ENCODE peak calls at places on chromosomes 11 and 22, in seven cellular contexts. One of them, this sample, is unnamed.

GRCh38 chr11:119306373-119306890 is 10.5 kb downstream of the MCAM start:
- DNase-seq in left ventricle myocardium inferior: no peak
- DNase-seq in testis: peak
- DNase-seq in heart right ventricle: no peak
- DNase-seq in pancreas: no peak
- DNase-seq in spleen: no peak
- DNase-seq in NB4: peak
- DNase-seq in this sample: no peak

GRCh38 chr11:74316772-74317505 is 5.5 kb upstream of the P4HA3 start:
- DNase-seq in spleen: no peak
- DNase-seq in NB4: no peak
- DNase-seq in left ventricle myocardium inferior: no peak
- DNase-seq in heart right ventricle: no peak
- DNase-seq in pancreas: no peak
- DNase-seq in testis: no peak
- DNase-seq in this sample: no peak

GRCh38 chr11:75737314-75737713 is 19.7 kb downstream of the MOGAT2 start:
- DNase-seq in NB4: no peak
- DNase-seq in pancreas: no peak
- DNase-seq in heart right ventricle: no peak
- DNase-seq in spleen: no peak
- DNase-seq in left ventricle myocardium inferior: no peak
- DNase-seq in testis: no peak
- DNase-seq in this sample: no peak

GRCh38 chr22:30309981-30310672 is 16.6 kb downstream of the TBC1D10A start:
- DNase-seq in testis: peak
- DNase-seq in heart right ventricle: no peak
- DNase-seq in pancreas: peak
- DNase-seq in left ventricle myocardium inferior: no peak
- DNase-seq in spleen: no peak
- DNase-seq in NB4: peak
- DNase-seq in this sample: peak

GRCh38 chr11:57444362-57445074 is 15.8 kb upstream of the RTN4RL2 start:
- DNase-seq in left ventricle myocardium inferior: no peak
- DNase-seq in testis: no peak
- DNase-seq in NB4: peak
- DNase-seq in pancreas: no peak
- DNase-seq in heart right ventricle: no peak
- DNase-seq in spleen: peak
- DNase-seq in this sample: no peak

GRCh38 chr11:82718307-82718706 is 15.4 kb downstream of the FAM181B start:
- DNase-seq in testis: peak
- DNase-seq in heart right ventricle: peak
- DNase-seq in pancreas: no peak
- DNase-seq in spleen: no peak
- DNase-seq in left ventricle myocardium inferior: no peak
- DNase-seq in NB4: peak
- DNase-seq in this sample: no peak

GRCh38 chr11:64654439-64654838 is 63.4 kb downstream of the SLC22A12 start:
- DNase-seq in left ventricle myocardium inferior: no peak
- DNase-seq in spleen: no peak
- DNase-seq in NB4: no peak
- DNase-seq in pancreas: no peak
- DNase-seq in heart right ventricle: no peak
- DNase-seq in testis: no peak
- DNase-seq in this sample: no peak

GRCh38 chr11:134399996-134400395 is 12.0 kb downstream of the B3GAT1 start:
- DNase-seq in NB4: no peak
- DNase-seq in left ventricle myocardium inferior: no peak
- DNase-seq in spleen: no peak
- DNase-seq in testis: no peak
- DNase-seq in heart right ventricle: no peak
- DNase-seq in pancreas: no peak
- DNase-seq in this sample: no peak

GRCh38 chr22:49255154-49255553 is 572.5 kb downstream of the BRD1 start:
- DNase-seq in NB4: no peak
- DNase-seq in spleen: no peak
- DNase-seq in testis: no peak
- DNase-seq in heart right ventricle: no peak
- DNase-seq in left ventricle myocardium inferior: no peak
- DNase-seq in pancreas: no peak
- DNase-seq in this sample: no peak

GRCh38 chr22:48748860-48749554 is 1078.7 kb downstream of the BRD1 start:
- DNase-seq in NB4: no peak
- DNase-seq in pancreas: no peak
- DNase-seq in left ventricle myocardium inferior: no peak
- DNase-seq in spleen: peak
- DNase-seq in heart right ventricle: no peak
- DNase-seq in testis: peak
- DNase-seq in this sample: no peak

GRCh38 chr11:2551131-2551530 is 106.3 kb downstream of the KCNQ1 start:
- DNase-seq in left ventricle myocardium inferior: no peak
- DNase-seq in heart right ventricle: no peak
- DNase-seq in testis: no peak
- DNase-seq in pancreas: peak
- DNase-seq in spleen: peak
- DNase-seq in NB4: no peak
- DNase-seq in this sample: no peak

GRCh38 chr11:9601041-9601875 is 27.8 kb downstream of the WEE1 start:
- DNase-seq in heart right ventricle: peak
- DNase-seq in spleen: peak
- DNase-seq in left ventricle myocardium inferior: no peak
- DNase-seq in pancreas: no peak
- DNase-seq in testis: no peak
- DNase-seq in NB4: peak
- DNase-seq in this sample: no peak

GRCh38 chr22:16695261-16695660 is 102.7 kb upstream of the CCT8L2 start:
- DNase-seq in NB4: no peak
- DNase-seq in left ventricle myocardium inferior: no peak
- DNase-seq in pancreas: no peak
- DNase-seq in heart right ventricle: no peak
- DNase-seq in testis: no peak
- DNase-seq in spleen: no peak
- DNase-seq in this sample: no peak

GRCh38 chr22:40325315-40325714 is 21.0 kb upstream of the ADSL start:
- DNase-seq in heart right ventricle: no peak
- DNase-seq in NB4: no peak
- DNase-seq in testis: no peak
- DNase-seq in spleen: no peak
- DNase-seq in pancreas: no peak
- DNase-seq in left ventricle myocardium inferior: no peak
- DNase-seq in this sample: no peak

GRCh38 chr22:38843716-38844660 is at the start of gene NPTXR:
- DNase-seq in heart right ventricle: no peak
- DNase-seq in testis: peak
- DNase-seq in pancreas: no peak
- DNase-seq in spleen: no peak
- DNase-seq in left ventricle myocardium inferior: peak
- DNase-seq in NB4: peak
- DNase-seq in this sample: no peak

GRCh38 chr22:48350456-48350855 is 1477.2 kb downstream of the BRD1 start:
- DNase-seq in heart right ventricle: no peak
- DNase-seq in spleen: no peak
- DNase-seq in pancreas: no peak
- DNase-seq in left ventricle myocardium inferior: no peak
- DNase-seq in testis: no peak
- DNase-seq in NB4: no peak
- DNase-seq in this sample: no peak

GRCh38 chr11:72752088-72752914 is at the start of gene ARAP1:
- DNase-seq in spleen: peak
- DNase-seq in left ventricle myocardium inferior: peak
- DNase-seq in testis: peak
- DNase-seq in pancreas: peak
- DNase-seq in NB4: peak
- DNase-seq in heart right ventricle: peak
- DNase-seq in this sample: no peak

GRCh38 chr11:91819743-91820142 is 404.9 kb upstream of the FAT3 start:
- DNase-seq in testis: no peak
- DNase-seq in heart right ventricle: no peak
- DNase-seq in pancreas: no peak
- DNase-seq in left ventricle myocardium inferior: no peak
- DNase-seq in NB4: no peak
- DNase-seq in spleen: no peak
- DNase-seq in this sample: no peak

GRCh38 chr11:120229451-120230424 is 10.2 kb upstream of the POU2F3 start:
- DNase-seq in testis: peak
- DNase-seq in left ventricle myocardium inferior: no peak
- DNase-seq in spleen: no peak
- DNase-seq in pancreas: no peak
- DNase-seq in NB4: peak
- DNase-seq in heart right ventricle: no peak
- DNase-seq in this sample: no peak

GRCh38 chr11:130103296-130103814 is 33.7 kb downstream of the APLP2 start:
- DNase-seq in heart right ventricle: no peak
- DNase-seq in left ventricle myocardium inferior: no peak
- DNase-seq in NB4: peak
- DNase-seq in spleen: no peak
- DNase-seq in testis: no peak
- DNase-seq in pancreas: no peak
- DNase-seq in this sample: no peak

GRCh38 chr11:12175694-12176241 is 65.4 kb downstream of the MICAL2 start:
- DNase-seq in NB4: no peak
- DNase-seq in spleen: no peak
- DNase-seq in pancreas: no peak
- DNase-seq in testis: no peak
- DNase-seq in heart right ventricle: no peak
- DNase-seq in left ventricle myocardium inferior: no peak
- DNase-seq in this sample: no peak

GRCh38 chr11:67253872-67254624 is 12.2 kb upstream of the GRK2 start:
- DNase-seq in left ventricle myocardium inferior: no peak
- DNase-seq in heart right ventricle: no peak
- DNase-seq in spleen: no peak
- DNase-seq in testis: no peak
- DNase-seq in NB4: no peak
- DNase-seq in pancreas: no peak
- DNase-seq in this sample: no peak

GRCh38 chr11:130431806-130432205 is 3.4 kb upstream of the ADAMTS8 start:
- DNase-seq in testis: no peak
- DNase-seq in NB4: no peak
- DNase-seq in spleen: no peak
- DNase-seq in pancreas: no peak
- DNase-seq in heart right ventricle: no peak
- DNase-seq in left ventricle myocardium inferior: no peak
- DNase-seq in this sample: no peak

GRCh38 chr11:102780491-102780918 is at the start of gene MMP10:
- DNase-seq in left ventricle myocardium inferior: no peak
- DNase-seq in pancreas: no peak
- DNase-seq in NB4: peak
- DNase-seq in heart right ventricle: no peak
- DNase-seq in spleen: no peak
- DNase-seq in testis: no peak
- DNase-seq in this sample: peak
- TF ChIP-seq CTCF in left ventricle myocardium inferior: peak
- TF ChIP-seq CTCF in pancreas: no peak
- TF ChIP-seq CTCF in NB4: peak
- TF ChIP-seq CTCF in heart right ventricle: peak
- TF ChIP-seq CTCF in spleen: no peak
- TF ChIP-seq CTCF in testis: no peak
- TF ChIP-seq CTCF in this sample: peak

GRCh38 chr11:46338988-46339666 is 8.1 kb upstream of the DGKZ start:
- DNase-seq in heart right ventricle: no peak
- DNase-seq in left ventricle myocardium inferior: peak
- DNase-seq in spleen: no peak
- DNase-seq in testis: no peak
- DNase-seq in pancreas: no peak
- DNase-seq in NB4: no peak
- DNase-seq in this sample: no peak
- H3K4me3 ChIP-seq in heart right ventricle: no peak
- H3K4me3 ChIP-seq in left ventricle myocardium inferior: peak
- H3K4me3 ChIP-seq in spleen: no peak
- H3K4me3 ChIP-seq in testis: no peak
- H3K4me3 ChIP-seq in pancreas: no peak
- H3K4me3 ChIP-seq in NB4: no peak
- H3K4me3 ChIP-seq in this sample: no peak

GRCh38 chr11:1515082-1516060 is 28.8 kb upstream of the MOB2 start:
- DNase-seq in spleen: peak
- DNase-seq in left ventricle myocardium inferior: peak
- DNase-seq in NB4: peak
- DNase-seq in pancreas: peak
- DNase-seq in heart right ventricle: peak
- DNase-seq in testis: peak
- DNase-seq in this sample: no peak

GRCh38 chr11:1513326-1514296 is 27.0 kb upstream of the MOB2 start:
- DNase-seq in pancreas: no peak
- DNase-seq in left ventricle myocardium inferior: peak
- DNase-seq in spleen: peak
- DNase-seq in heart right ventricle: no peak
- DNase-seq in testis: no peak
- DNase-seq in NB4: no peak
- DNase-seq in this sample: no peak

GRCh38 chr11:1516273-1517067 is 29.9 kb upstream of the MOB2 start:
- DNase-seq in left ventricle myocardium inferior: peak
- DNase-seq in pancreas: no peak
- DNase-seq in NB4: no peak
- DNase-seq in spleen: peak
- DNase-seq in testis: no peak
- DNase-seq in heart right ventricle: no peak
- DNase-seq in this sample: no peak

GRCh38 chr11:1511937-1512496 is 25.4 kb upstream of the MOB2 start:
- DNase-seq in heart right ventricle: no peak
- DNase-seq in spleen: no peak
- DNase-seq in pancreas: no peak
- DNase-seq in left ventricle myocardium inferior: peak
- DNase-seq in testis: no peak
- DNase-seq in NB4: no peak
- DNase-seq in this sample: no peak

DNA sequence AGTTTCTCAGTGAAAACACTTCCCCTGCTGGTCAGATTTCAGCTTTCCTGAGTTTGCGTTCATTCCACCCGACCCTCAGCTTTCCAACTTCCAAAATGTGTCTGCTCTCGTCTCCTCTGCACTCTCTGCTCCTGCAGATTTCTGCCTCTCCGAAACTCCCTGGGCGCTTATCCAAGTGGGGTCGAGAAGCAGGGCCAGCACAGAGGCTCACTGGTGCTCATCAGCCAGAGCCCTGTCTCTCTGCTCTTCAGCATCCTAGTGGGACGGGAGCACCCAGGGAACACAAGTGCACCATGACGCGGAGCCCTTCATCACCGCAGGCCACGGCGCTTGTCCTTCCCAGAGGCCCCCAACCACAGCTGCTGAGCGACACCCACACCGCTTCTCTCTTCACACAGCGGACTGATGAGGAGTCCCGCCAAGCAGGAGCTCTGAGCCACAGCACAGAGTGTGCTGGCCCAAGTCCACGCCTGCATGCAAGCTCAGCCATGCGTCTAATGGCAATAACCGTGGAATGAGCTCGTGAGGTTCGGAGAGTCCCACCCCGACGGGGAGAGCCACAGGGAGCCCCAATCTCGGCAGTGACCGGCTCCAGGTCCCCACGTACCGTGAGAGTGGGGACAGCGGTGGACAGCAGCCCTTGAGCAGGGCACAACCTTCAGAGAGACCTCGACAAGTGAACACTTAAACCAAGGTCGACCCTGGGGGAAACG is 27.9 kb upstream of the MOB2 start:
- DNase-seq in pancreas: no peak
- DNase-seq in NB4: no peak
- DNase-seq in testis: peak
- DNase-seq in left ventricle myocardium inferior: peak
- DNase-seq in spleen: peak
- DNase-seq in heart right ventricle: no peak
- DNase-seq in this sample: no peak
- TF ChIP-seq CTCF in pancreas: no peak
- TF ChIP-seq CTCF in NB4: no peak
- TF ChIP-seq CTCF in testis: peak
- TF ChIP-seq CTCF in left ventricle myocardium inferior: no peak
- TF ChIP-seq CTCF in spleen: no peak
- TF ChIP-seq CTCF in heart right ventricle: no peak
- TF ChIP-seq CTCF in this sample: no peak

GRCh38 chr11:107549954-107550285 is 15.6 kb downstream of the ALKBH8 start:
- DNase-seq in heart right ventricle: no peak
- DNase-seq in spleen: no peak
- DNase-seq in pancreas: no peak
- DNase-seq in NB4: no peak
- DNase-seq in left ventricle myocardium inferior: no peak
- DNase-seq in testis: no peak
- DNase-seq in this sample: no peak
- H3K4me3 ChIP-seq in heart right ventricle: no peak
- H3K4me3 ChIP-seq in spleen: no peak
- H3K4me3 ChIP-seq in pancreas: no peak
- H3K4me3 ChIP-seq in NB4: no peak
- H3K4me3 ChIP-seq in left ventricle myocardium inferior: no peak
- H3K4me3 ChIP-seq in testis: no peak
- H3K4me3 ChIP-seq in this sample: no peak